ENCODE peak calls at places on chromosomes 3 and 15, in five cellular contexts. One of them, this sample, is unnamed.

GRCh38 chr3:197463279-197463678 is 92.5 kb downstream of the BDH1 start:
- DNase-seq in cardiac muscle cell: no peak
- DNase-seq in substantia nigra: no peak
- DNase-seq in astrocyte of the cerebellum: no peak
- DNase-seq in NAMALWA: no peak
- DNase-seq in this sample: no peak

GRCh38 chr15:74174216-74174965 is 881 bp downstream of the ISLR start:
- DNase-seq in substantia nigra: no peak
- DNase-seq in astrocyte of the cerebellum: no peak
- DNase-seq in NAMALWA: no peak
- DNase-seq in cardiac muscle cell: no peak
- DNase-seq in this sample: no peak

GRCh38 chr3:29536016-29536736 is 255.3 kb downstream of the RBMS3 start:
- DNase-seq in cardiac muscle cell: no peak
- DNase-seq in substantia nigra: no peak
- DNase-seq in astrocyte of the cerebellum: no peak
- DNase-seq in NAMALWA: no peak
- DNase-seq in this sample: no peak

GRCh38 chr3:129218742-129219141 is 30.7 kb upstream of the COPG1 start:
- DNase-seq in astrocyte of the cerebellum: no peak
- DNase-seq in substantia nigra: no peak
- DNase-seq in NAMALWA: no peak
- DNase-seq in cardiac muscle cell: no peak
- DNase-seq in this sample: no peak

GRCh38 chr3:106119691-106120090 is 250.9 kb upstream of the CBLB start:
- DNase-seq in cardiac muscle cell: no peak
- DNase-seq in astrocyte of the cerebellum: no peak
- DNase-seq in substantia nigra: no peak
- DNase-seq in NAMALWA: no peak
- DNase-seq in this sample: peak

GRCh38 chr15:69080958-69081248 is 66.4 kb downstream of the NOX5 start:
- DNase-seq in cardiac muscle cell: no peak
- DNase-seq in NAMALWA: no peak
- DNase-seq in substantia nigra: no peak
- DNase-seq in astrocyte of the cerebellum: no peak
- DNase-seq in this sample: no peak

GRCh38 chr3:132606085-132606484 is 9.0 kb downstream of the ACKR4 start:
- DNase-seq in substantia nigra: no peak
- DNase-seq in cardiac muscle cell: no peak
- DNase-seq in astrocyte of the cerebellum: no peak
- DNase-seq in NAMALWA: no peak
- DNase-seq in this sample: no peak

GRCh38 chr15:40031300-40031699 is 7.7 kb downstream of the SRP14 start:
- DNase-seq in cardiac muscle cell: no peak
- DNase-seq in NAMALWA: no peak
- DNase-seq in substantia nigra: no peak
- DNase-seq in astrocyte of the cerebellum: no peak
- DNase-seq in this sample: no peak

GRCh38 chr15:57422113-57422754 is 45.9 kb downstream of the CGNL1 start:
- DNase-seq in NAMALWA: no peak
- DNase-seq in substantia nigra: no peak
- DNase-seq in astrocyte of the cerebellum: no peak
- DNase-seq in cardiac muscle cell: no peak
- DNase-seq in this sample: peak

GRCh38 chr3:170639003-170639402 is 53.1 kb upstream of the SLC7A14 start:
- DNase-seq in NAMALWA: no peak
- DNase-seq in cardiac muscle cell: no peak
- DNase-seq in substantia nigra: no peak
- DNase-seq in astrocyte of the cerebellum: no peak
- DNase-seq in this sample: no peak